ENCODE peak calls at places on chromosomes 16 and 17, in ten cellular contexts. B is adipocyte, F is lung, E is tibial artery, H is lower leg skin, G is BE2C, P is skeletal muscle cell, M is retinal pigment epithelial cell, X is fibroblast of pulmonary artery, L is brain microvascular endothelial cell. U is an unnamed sample.

GRCh38 chr16:77322757-77323156 is 112.1 kb downstream of the ADAMTS18 start:
- DNase-seq in G (no peak), E (no peak), P (no peak), F (no peak), H (no peak), B (no peak), L (no peak), M (no peak), X (no peak), U (no peak)

GRCh38 chr16:31301708-31302400 is 42.1 kb downstream of the ITGAM start:
- DNase-seq in M (no peak), G (no peak), F (no peak), P (no peak), E (no peak), B (peak), L (no peak), X (peak), H (no peak), U (no peak)

GRCh38 chr16:4915226-4915761 is 21.7 kb downstream of the PPL start:
- DNase-seq in B (peak), G (no peak), M (peak), X (peak), F (no peak), P (peak), E (no peak), H (no peak), L (peak), U (no peak)

GRCh38 chr17:14593956-14594355 is 293.1 kb downstream of the HS3ST3B1 start:
- DNase-seq in P (no peak), L (no peak), E (no peak), F (no peak), H (no peak), G (no peak), B (no peak), M (no peak), X (no peak), U (no peak)

GRCh38 chr17:56912105-56912999 is 1.5 kb downstream of the TRIM25 start:
- DNase-seq in P (no peak), X (no peak), E (peak), L (no peak), M (no peak), G (no peak), F (no peak), B (peak), H (peak), U (peak)

GRCh38 chr17:56213031-56213430 is 59.8 kb downstream of the ANKFN1 start:
- DNase-seq in E (no peak), G (no peak), M (no peak), L (no peak), X (no peak), F (no peak), P (no peak), H (no peak), B (no peak), U (no peak)

GRCh38 chr16:20897897-20898296 is 2.3 kb downstream of the DCUN1D3 start:
- DNase-seq in F (no peak), H (no peak), P (no peak), E (no peak), X (no peak), B (no peak), M (no peak), L (no peak), G (no peak), U (no peak)

GRCh38 chr17:67481808-67482207 is 104.7 kb downstream of the PITPNC1 start:
- DNase-seq in X (peak), P (peak), H (no peak), M (no peak), E (no peak), B (peak), L (no peak), G (no peak), F (no peak), U (no peak)

GRCh38 chr16:10552998-10553491 is 27.4 kb downstream of the EMP2 start:
- DNase-seq in H (no peak), M (no peak), X (no peak), P (no peak), B (no peak), L (peak), E (peak), F (peak), G (peak), U (peak)

GRCh38 chr16:89112377-89113151 is 18.9 kb downstream of the ACSF3 start:
- DNase-seq in G (no peak), M (no peak), E (no peak), B (no peak), F (no peak), P (no peak), L (no peak), X (no peak), H (no peak), U (no peak)

GRCh38 chr17:72510454-72511016 is 389.7 kb downstream of the SOX9 start:
- DNase-seq in X (no peak), M (no peak), P (no peak), F (no peak), B (peak), H (no peak), L (no peak), G (no peak), E (no peak), U (no peak)

GRCh38 chr16:88382491-88383400 is at the start of gene ZNF469:
- DNase-seq in P (no peak), G (peak), B (peak), H (no peak), E (peak), F (no peak), M (no peak), L (no peak), X (peak), U (peak)

GRCh38 chr16:80265624-80266306 is 275.0 kb upstream of the DYNLRB2 start:
- DNase-seq in L (peak), P (peak), B (no peak), X (no peak), F (no peak), H (no peak), M (no peak), E (no peak), G (no peak), U (no peak)

GRCh38 chr16:67514382-67514828 is 14.2 kb upstream of the RIPOR1 start:
- DNase-seq in L (peak), G (peak), H (peak), X (peak), E (peak), F (peak), M (no peak), P (peak), B (peak), U (peak)

GRCh38 chr17:19986941-19987714 is 9.5 kb upstream of the AKAP10 start:
- DNase-seq in B (no peak), G (no peak), X (no peak), F (no peak), E (no peak), M (no peak), P (no peak), H (no peak), L (no peak), U (no peak)

GRCh38 chr16:84739349-84740124 is 39.7 kb downstream of the USP10 start:
- DNase-seq in F (no peak), H (no peak), L (peak), E (no peak), G (no peak), X (peak), B (peak), P (peak), M (no peak), U (no peak)

GRCh38 chr16:75319513-75320401 is 68.3 kb upstream of the BCAR1 start:
- DNase-seq in F (no peak), G (no peak), X (peak), M (peak), B (peak), L (peak), E (no peak), P (peak), H (no peak), U (no peak)

DNA sequence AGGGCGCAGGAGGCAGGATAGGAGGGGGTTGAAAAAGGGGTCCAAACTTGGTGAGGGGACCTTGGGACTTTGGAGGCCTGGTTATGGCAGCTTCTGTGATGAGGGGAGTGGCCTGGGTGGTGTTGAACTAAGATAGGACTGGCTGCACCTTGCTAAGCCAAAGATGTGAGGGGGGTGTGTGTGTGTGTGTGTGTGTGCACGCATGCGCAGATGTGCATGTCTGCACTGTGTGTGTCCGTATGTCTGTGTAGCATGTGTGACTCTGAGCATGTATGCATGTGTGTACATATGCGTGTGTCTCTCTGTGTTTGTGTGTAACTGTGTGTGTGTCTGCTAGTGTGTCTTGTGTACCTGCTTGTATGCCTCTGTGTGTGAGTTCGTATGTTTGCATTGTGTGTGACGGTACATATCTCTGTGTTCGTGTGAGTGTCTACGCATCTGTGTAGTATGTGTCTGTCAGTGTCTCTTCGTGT is 4.1 kb downstream of the SLC16A5 start:
- DNase-seq in F (no peak), B (no peak), G (no peak), X (no peak), E (no peak), P (no peak), H (no peak), M (no peak), L (no peak), U (no peak)
- H3K4me3 ChIP-seq in F (no peak), B (no peak), G (no peak), X (no peak), E (no peak), P (no peak), H (no peak), M (no peak), L (no peak), U (no peak)

GRCh38 chr16:28821874-28822519 is 802 bp upstream of the ATXN2L start:
- DNase-seq in H (no peak), P (no peak), G (no peak), F (no peak), B (peak), M (no peak), L (peak), X (no peak), E (no peak), U (no peak)

GRCh38 chr16:28823719-28824547 is 1.1 kb downstream of the ATXN2L start:
- DNase-seq in G (peak), X (peak), B (peak), P (peak), H (peak), L (peak), M (peak), E (peak), F (peak), U (peak)

GRCh38 chr16:28822520-28823290 is at the start of gene ATXN2L:
- DNase-seq in F (peak), G (peak), E (peak), L (peak), H (peak), P (peak), X (peak), B (peak), M (peak), U (peak)

GRCh38 chr16:28823291-28823718 is 506 bp downstream of the ATXN2L start:
- DNase-seq in H (no peak), E (no peak), G (peak), B (no peak), P (no peak), X (no peak), M (no peak), L (no peak), F (no peak), U (no peak)

DNA sequence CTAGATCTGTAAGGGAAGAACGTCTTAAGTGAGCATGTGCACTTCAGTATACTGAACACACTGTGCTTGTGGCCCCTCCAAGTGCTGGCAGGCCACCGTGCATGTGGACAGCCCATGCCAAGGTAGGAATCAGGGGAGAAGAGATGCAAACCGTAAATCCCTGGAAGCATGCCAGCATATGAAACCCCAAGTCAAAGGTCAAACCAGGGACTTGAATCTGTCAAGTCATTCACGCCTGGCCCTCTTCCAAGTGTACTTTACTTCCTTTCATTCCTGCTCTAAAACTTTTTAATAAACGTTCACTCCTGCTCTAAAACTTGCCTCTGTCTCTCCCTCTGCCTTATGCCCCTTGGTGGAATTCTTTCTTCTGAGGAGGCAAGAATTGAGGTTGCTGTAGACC is 2.8 kb upstream of the ATXN2L start:
- DNase-seq in B (no peak), H (no peak), G (no peak), E (no peak), P (no peak), L (no peak), M (no peak), F (no peak), X (no peak), U (no peak)
- H3K4me3 ChIP-seq in B (no peak), H (no peak), G (no peak), E (no peak), P (no peak), L (no peak), M (no peak), F (no peak), X (no peak), U (no peak)

DNA sequence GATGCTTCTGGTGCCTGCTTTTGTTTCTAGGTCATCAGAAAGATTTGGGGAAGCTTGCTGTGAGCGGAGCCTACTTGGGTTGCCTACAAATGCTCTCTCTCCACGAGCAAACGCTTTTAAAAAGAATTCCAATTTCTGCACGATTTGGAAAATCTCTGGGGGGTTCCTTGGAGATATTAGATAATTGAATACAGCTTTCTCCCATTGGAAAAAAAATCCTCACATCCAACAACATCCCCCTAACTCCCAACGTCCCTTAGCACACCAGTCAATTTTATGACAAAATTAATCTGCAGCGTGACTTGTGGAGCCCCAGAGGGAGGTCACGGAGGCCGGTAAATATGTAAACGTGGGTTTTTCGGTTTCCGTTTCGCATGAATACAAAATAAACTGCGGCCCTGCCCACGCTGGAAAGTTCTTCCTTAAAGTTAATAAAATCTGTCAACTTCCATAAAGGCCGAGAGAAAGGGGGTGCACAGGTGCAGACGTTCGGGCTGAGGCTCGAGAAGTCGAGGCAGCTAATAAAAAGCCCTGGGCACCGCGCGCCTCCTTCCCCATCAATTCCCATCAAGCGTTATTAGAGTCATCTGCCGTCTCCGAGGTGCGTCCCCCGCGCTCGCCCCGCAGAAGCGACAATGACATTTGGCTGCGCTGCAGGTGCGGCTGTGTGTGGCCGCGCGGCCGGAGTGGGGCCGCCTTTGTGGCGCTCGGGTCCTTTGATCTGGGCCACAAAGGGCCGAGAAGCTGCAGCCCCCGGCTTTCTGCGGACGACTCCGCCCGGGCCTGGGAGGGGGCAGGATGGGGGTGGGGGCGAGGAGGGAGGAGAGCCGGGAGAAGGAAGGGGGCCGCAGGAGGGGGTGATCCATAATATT is 37.6 kb downstream of the SALL1 start:
- DNase-seq in G (no peak), F (no peak), H (no peak), L (no peak), E (no peak), X (no peak), M (no peak), B (no peak), P (no peak), U (no peak)
- H3K4me3 ChIP-seq in G (no peak), F (no peak), H (no peak), L (no peak), E (no peak), X (no peak), M (no peak), B (peak), P (no peak), U (no peak)

GRCh38 chr17:76492250-76492988 is 8.8 kb downstream of the RHBDF2 start:
- DNase-seq in H (no peak), E (no peak), B (no peak), P (no peak), L (no peak), X (no peak), G (no peak), M (no peak), F (no peak), U (peak)

GRCh38 chr17:76491271-76492184 is 9.7 kb downstream of the RHBDF2 start:
- DNase-seq in M (no peak), L (no peak), X (no peak), H (no peak), P (no peak), E (no peak), B (no peak), G (peak), F (no peak), U (no peak)

GRCh38 chr17:76492989-76493501 is 8.2 kb downstream of the RHBDF2 start:
- DNase-seq in X (peak), H (peak), F (peak), P (peak), L (peak), M (no peak), E (peak), G (no peak), B (peak), U (peak)

GRCh38 chr17:76495663-76496400 is 5.4 kb downstream of the RHBDF2 start:
- DNase-seq in M (no peak), E (no peak), L (no peak), H (no peak), P (no peak), F (no peak), B (no peak), X (no peak), G (no peak), U (no peak)

GRCh38 chr17:76493505-76494167 is 7.6 kb downstream of the RHBDF2 start:
- DNase-seq in B (no peak), G (no peak), L (no peak), X (no peak), E (peak), M (no peak), H (no peak), F (no peak), P (no peak), U (no peak)
- H3K4me3 ChIP-seq in B (no peak), G (no peak), L (no peak), X (no peak), E (no peak), M (no peak), H (no peak), F (no peak), P (no peak), U (no peak)

U was measured in right lobe of liver.